ENCODE peak calls at places on chromosomes 5 and 9, in ten cellular contexts. One of them, this sample, is unnamed.

GRCh38 chr5:134114886-134115805 is 665 bp downstream of the TCF7 start:
- DNase-seq in psoas muscle: no peak
- DNase-seq in left ventricle myocardium inferior: no peak
- DNase-seq in cardiac muscle cell: no peak
- DNase-seq in keratinocyte: no peak
- DNase-seq in glutamatergic neuron: peak
- DNase-seq in GM20000: peak
- DNase-seq in heart right ventricle: no peak
- DNase-seq in lower leg skin: no peak
- DNase-seq in HCT116: no peak
- DNase-seq in this sample: no peak

GRCh38 chr5:178234753-178235599 is 2.4 kb upstream of the PHYKPL start:
- DNase-seq in psoas muscle: peak
- DNase-seq in left ventricle myocardium inferior: peak
- DNase-seq in cardiac muscle cell: peak
- DNase-seq in keratinocyte: no peak
- DNase-seq in glutamatergic neuron: peak
- DNase-seq in GM20000: peak
- DNase-seq in heart right ventricle: peak
- DNase-seq in lower leg skin: peak
- DNase-seq in HCT116: peak
- DNase-seq in this sample: peak

GRCh38 chr5:158390556-158390955 is 531.6 kb upstream of the CLINT1 start:
- DNase-seq in psoas muscle: no peak
- DNase-seq in left ventricle myocardium inferior: no peak
- DNase-seq in cardiac muscle cell: peak
- DNase-seq in keratinocyte: no peak
- DNase-seq in glutamatergic neuron: no peak
- DNase-seq in GM20000: no peak
- DNase-seq in heart right ventricle: no peak
- DNase-seq in lower leg skin: no peak
- DNase-seq in HCT116: no peak
- DNase-seq in this sample: no peak

GRCh38 chr5:111748304-111748763 is 8.7 kb downstream of the NREP start:
- DNase-seq in psoas muscle: no peak
- DNase-seq in left ventricle myocardium inferior: no peak
- DNase-seq in cardiac muscle cell: peak
- DNase-seq in keratinocyte: no peak
- DNase-seq in glutamatergic neuron: no peak
- DNase-seq in GM20000: no peak
- DNase-seq in heart right ventricle: no peak
- DNase-seq in lower leg skin: no peak
- DNase-seq in HCT116: peak
- DNase-seq in this sample: no peak

GRCh38 chr9:95055851-95056551 is 261.5 kb downstream of the FANCC start:
- DNase-seq in psoas muscle: peak
- DNase-seq in left ventricle myocardium inferior: no peak
- DNase-seq in cardiac muscle cell: peak
- DNase-seq in keratinocyte: no peak
- DNase-seq in glutamatergic neuron: no peak
- DNase-seq in GM20000: no peak
- DNase-seq in heart right ventricle: peak
- DNase-seq in lower leg skin: no peak
- DNase-seq in HCT116: no peak
- DNase-seq in this sample: no peak

GRCh38 chr5:3310551-3311340 is 284.9 kb upstream of the IRX1 start:
- DNase-seq in psoas muscle: no peak
- DNase-seq in left ventricle myocardium inferior: no peak
- DNase-seq in cardiac muscle cell: peak
- DNase-seq in keratinocyte: peak
- DNase-seq in glutamatergic neuron: no peak
- DNase-seq in GM20000: no peak
- DNase-seq in heart right ventricle: no peak
- DNase-seq in lower leg skin: peak
- DNase-seq in HCT116: no peak
- DNase-seq in this sample: no peak

GRCh38 chr5:149172709-149173505 is 31.6 kb downstream of the ABLIM3 start:
- DNase-seq in psoas muscle: peak
- DNase-seq in left ventricle myocardium inferior: no peak
- DNase-seq in cardiac muscle cell: no peak
- DNase-seq in keratinocyte: no peak
- DNase-seq in glutamatergic neuron: no peak
- DNase-seq in GM20000: no peak
- DNase-seq in heart right ventricle: no peak
- DNase-seq in lower leg skin: no peak
- DNase-seq in HCT116: no peak
- DNase-seq in this sample: no peak

GRCh38 chr5:153147891-153148623 is 342.4 kb upstream of the GRIA1 start:
- DNase-seq in psoas muscle: no peak
- DNase-seq in left ventricle myocardium inferior: no peak
- DNase-seq in cardiac muscle cell: peak
- DNase-seq in keratinocyte: no peak
- DNase-seq in glutamatergic neuron: peak
- DNase-seq in GM20000: peak
- DNase-seq in heart right ventricle: no peak
- DNase-seq in lower leg skin: no peak
- DNase-seq in HCT116: no peak
- DNase-seq in this sample: no peak

GRCh38 chr9:10855847-10856246 is 243.0 kb upstream of the PTPRD start:
- DNase-seq in psoas muscle: no peak
- DNase-seq in left ventricle myocardium inferior: no peak
- DNase-seq in cardiac muscle cell: peak
- DNase-seq in keratinocyte: no peak
- DNase-seq in glutamatergic neuron: no peak
- DNase-seq in GM20000: no peak
- DNase-seq in heart right ventricle: no peak
- DNase-seq in lower leg skin: no peak
- DNase-seq in HCT116: no peak
- DNase-seq in this sample: no peak

GRCh38 chr9:92962846-92963245 is 15.5 kb downstream of the FGD3 start:
- DNase-seq in psoas muscle: no peak
- DNase-seq in left ventricle myocardium inferior: no peak
- DNase-seq in cardiac muscle cell: no peak
- DNase-seq in keratinocyte: no peak
- DNase-seq in glutamatergic neuron: no peak
- DNase-seq in GM20000: no peak
- DNase-seq in heart right ventricle: no peak
- DNase-seq in lower leg skin: peak
- DNase-seq in HCT116: no peak
- DNase-seq in this sample: no peak

GRCh38 chr5:59158165-59158564 is 575.3 kb downstream of the RAB3C start:
- DNase-seq in psoas muscle: no peak
- DNase-seq in left ventricle myocardium inferior: no peak
- DNase-seq in cardiac muscle cell: peak
- DNase-seq in keratinocyte: no peak
- DNase-seq in glutamatergic neuron: no peak
- DNase-seq in GM20000: no peak
- DNase-seq in heart right ventricle: peak
- DNase-seq in lower leg skin: no peak
- DNase-seq in HCT116: no peak
- DNase-seq in this sample: no peak

GRCh38 chr5:62779010-62779422 is 200.4 kb downstream of the LRRC70 start:
- DNase-seq in psoas muscle: no peak
- DNase-seq in left ventricle myocardium inferior: no peak
- DNase-seq in cardiac muscle cell: peak
- DNase-seq in keratinocyte: no peak
- DNase-seq in glutamatergic neuron: no peak
- DNase-seq in GM20000: peak
- DNase-seq in heart right ventricle: peak
- DNase-seq in lower leg skin: no peak
- DNase-seq in HCT116: peak
- DNase-seq in this sample: no peak

GRCh38 chr5:9661316-9662015 is 31.3 kb upstream of the TAS2R1 start:
- DNase-seq in psoas muscle: no peak
- DNase-seq in left ventricle myocardium inferior: no peak
- DNase-seq in cardiac muscle cell: no peak
- DNase-seq in keratinocyte: no peak
- DNase-seq in glutamatergic neuron: no peak
- DNase-seq in GM20000: no peak
- DNase-seq in heart right ventricle: no peak
- DNase-seq in lower leg skin: no peak
- DNase-seq in HCT116: no peak
- DNase-seq in this sample: no peak

GRCh38 chr5:116273458-116274242 is 188.8 kb downstream of the COMMD10 start:
- DNase-seq in psoas muscle: no peak
- DNase-seq in left ventricle myocardium inferior: no peak
- DNase-seq in cardiac muscle cell: no peak
- DNase-seq in keratinocyte: no peak
- DNase-seq in glutamatergic neuron: no peak
- DNase-seq in GM20000: peak
- DNase-seq in heart right ventricle: no peak
- DNase-seq in lower leg skin: no peak
- DNase-seq in HCT116: no peak
- DNase-seq in this sample: no peak

GRCh38 chr9:137217276-137218211 is 4.5 kb downstream of the RNF208 start:
- DNase-seq in psoas muscle: peak
- DNase-seq in left ventricle myocardium inferior: peak
- DNase-seq in cardiac muscle cell: peak
- DNase-seq in keratinocyte: no peak
- DNase-seq in glutamatergic neuron: no peak
- DNase-seq in GM20000: no peak
- DNase-seq in heart right ventricle: peak
- DNase-seq in lower leg skin: peak
- DNase-seq in HCT116: peak
- DNase-seq in this sample: no peak

GRCh38 chr5:88515881-88516819 is 247.5 kb upstream of the TMEM161B start:
- DNase-seq in psoas muscle: no peak
- DNase-seq in left ventricle myocardium inferior: no peak
- DNase-seq in cardiac muscle cell: no peak
- DNase-seq in keratinocyte: no peak
- DNase-seq in glutamatergic neuron: no peak
- DNase-seq in GM20000: no peak
- DNase-seq in heart right ventricle: no peak
- DNase-seq in lower leg skin: no peak
- DNase-seq in HCT116: no peak
- DNase-seq in this sample: no peak

GRCh38 chr9:25121811-25122210 is 556.4 kb downstream of the TUSC1 start:
- DNase-seq in psoas muscle: no peak
- DNase-seq in left ventricle myocardium inferior: no peak
- DNase-seq in cardiac muscle cell: no peak
- DNase-seq in keratinocyte: no peak
- DNase-seq in glutamatergic neuron: no peak
- DNase-seq in GM20000: no peak
- DNase-seq in heart right ventricle: no peak
- DNase-seq in lower leg skin: no peak
- DNase-seq in HCT116: no peak
- DNase-seq in this sample: no peak

GRCh38 chr5:3701694-3702093 is 106.1 kb downstream of the IRX1 start:
- DNase-seq in psoas muscle: no peak
- DNase-seq in left ventricle myocardium inferior: no peak
- DNase-seq in cardiac muscle cell: no peak
- DNase-seq in keratinocyte: no peak
- DNase-seq in glutamatergic neuron: no peak
- DNase-seq in GM20000: no peak
- DNase-seq in heart right ventricle: no peak
- DNase-seq in lower leg skin: no peak
- DNase-seq in HCT116: no peak
- DNase-seq in this sample: no peak

GRCh38 chr5:93601433-93602175 is 18.6 kb downstream of the NR2F1 start:
- DNase-seq in psoas muscle: no peak
- DNase-seq in left ventricle myocardium inferior: no peak
- DNase-seq in cardiac muscle cell: no peak
- DNase-seq in keratinocyte: no peak
- DNase-seq in glutamatergic neuron: peak
- DNase-seq in GM20000: no peak
- DNase-seq in heart right ventricle: no peak
- DNase-seq in lower leg skin: no peak
- DNase-seq in HCT116: no peak
- DNase-seq in this sample: no peak

GRCh38 chr9:124291801-124292396 is 34.1 kb downstream of the NEK6 start:
- DNase-seq in psoas muscle: no peak
- DNase-seq in left ventricle myocardium inferior: peak
- DNase-seq in cardiac muscle cell: no peak
- DNase-seq in keratinocyte: no peak
- DNase-seq in glutamatergic neuron: no peak
- DNase-seq in GM20000: peak
- DNase-seq in heart right ventricle: peak
- DNase-seq in lower leg skin: no peak
- DNase-seq in HCT116: no peak
- DNase-seq in this sample: no peak
- TF ChIP-seq CTCF in psoas muscle: no peak
- TF ChIP-seq CTCF in left ventricle myocardium inferior: no peak
- TF ChIP-seq CTCF in cardiac muscle cell: no peak
- TF ChIP-seq CTCF in keratinocyte: no peak
- TF ChIP-seq CTCF in glutamatergic neuron: no peak
- TF ChIP-seq CTCF in GM20000: no peak
- TF ChIP-seq CTCF in heart right ventricle: no peak
- TF ChIP-seq CTCF in lower leg skin: no peak
- TF ChIP-seq CTCF in HCT116: no peak
- TF ChIP-seq CTCF in this sample: no peak

GRCh38 chr5:73903169-73903568 is 277.2 kb downstream of the ARHGEF28 start:
- DNase-seq in psoas muscle: no peak
- DNase-seq in left ventricle myocardium inferior: no peak
- DNase-seq in cardiac muscle cell: no peak
- DNase-seq in keratinocyte: no peak
- DNase-seq in glutamatergic neuron: no peak
- DNase-seq in GM20000: no peak
- DNase-seq in heart right ventricle: no peak
- DNase-seq in lower leg skin: no peak
- DNase-seq in HCT116: no peak
- DNase-seq in this sample: no peak
- TF ChIP-seq CTCF in psoas muscle: no peak
- TF ChIP-seq CTCF in left ventricle myocardium inferior: no peak
- TF ChIP-seq CTCF in cardiac muscle cell: no peak
- TF ChIP-seq CTCF in keratinocyte: no peak
- TF ChIP-seq CTCF in glutamatergic neuron: no peak
- TF ChIP-seq CTCF in GM20000: no peak
- TF ChIP-seq CTCF in heart right ventricle: no peak
- TF ChIP-seq CTCF in lower leg skin: no peak
- TF ChIP-seq CTCF in HCT116: no peak
- TF ChIP-seq CTCF in this sample: no peak

GRCh38 chr5:151298063-151298462 is 5.5 kb downstream of the SLC36A3 start:
- DNase-seq in psoas muscle: no peak
- DNase-seq in left ventricle myocardium inferior: no peak
- DNase-seq in cardiac muscle cell: peak
- DNase-seq in keratinocyte: no peak
- DNase-seq in glutamatergic neuron: peak
- DNase-seq in GM20000: no peak
- DNase-seq in heart right ventricle: peak
- DNase-seq in lower leg skin: no peak
- DNase-seq in HCT116: peak
- DNase-seq in this sample: no peak
- TF ChIP-seq CTCF in psoas muscle: peak
- TF ChIP-seq CTCF in left ventricle myocardium inferior: no peak
- TF ChIP-seq CTCF in cardiac muscle cell: peak
- TF ChIP-seq CTCF in keratinocyte: peak
- TF ChIP-seq CTCF in glutamatergic neuron: peak
- TF ChIP-seq CTCF in GM20000: no peak
- TF ChIP-seq CTCF in heart right ventricle: peak
- TF ChIP-seq CTCF in lower leg skin: no peak
- TF ChIP-seq CTCF in HCT116: peak
- TF ChIP-seq CTCF in this sample: peak

DNA sequence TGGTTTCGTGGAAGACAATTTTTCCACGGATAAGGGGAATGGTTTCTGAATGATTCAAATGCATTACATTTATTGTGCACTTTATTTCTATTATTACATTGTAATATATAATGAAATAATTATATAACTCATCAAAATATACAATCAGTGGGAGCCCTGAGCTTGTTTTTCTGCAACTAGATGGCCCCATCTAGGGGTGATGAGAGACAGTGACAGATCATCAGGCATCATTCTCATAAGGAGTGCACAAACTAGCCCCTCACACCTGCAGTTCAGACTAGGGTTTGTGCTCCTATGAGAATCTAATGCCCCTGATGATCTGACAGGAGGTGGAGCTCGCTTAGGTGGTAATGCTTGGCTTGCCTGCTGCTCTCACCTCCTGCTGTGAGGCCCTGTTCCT is 6.4 kb downstream of the ISCA1 start:
- DNase-seq in psoas muscle: no peak
- DNase-seq in left ventricle myocardium inferior: no peak
- DNase-seq in cardiac muscle cell: no peak
- DNase-seq in keratinocyte: no peak
- DNase-seq in glutamatergic neuron: no peak
- DNase-seq in GM20000: no peak
- DNase-seq in heart right ventricle: no peak
- DNase-seq in lower leg skin: no peak
- DNase-seq in HCT116: no peak
- DNase-seq in this sample: no peak
- TF ChIP-seq CTCF in psoas muscle: peak
- TF ChIP-seq CTCF in left ventricle myocardium inferior: peak
- TF ChIP-seq CTCF in cardiac muscle cell: peak
- TF ChIP-seq CTCF in keratinocyte: peak
- TF ChIP-seq CTCF in glutamatergic neuron: peak
- TF ChIP-seq CTCF in GM20000: no peak
- TF ChIP-seq CTCF in heart right ventricle: peak
- TF ChIP-seq CTCF in lower leg skin: no peak
- TF ChIP-seq CTCF in HCT116: peak
- TF ChIP-seq CTCF in this sample: peak

This sample was measured in type B pancreatic cell.